ENCODE peak calls at places on chromosome 11, in five cellular contexts. One of them, this sample, is unnamed.

GRCh38 chr11:32382339-32383049 is 52.8 kb downstream of the WT1 start:
- DNase-seq in mesendoderm: no peak
- DNase-seq in small intestine: no peak
- DNase-seq in upper lobe of right lung: no peak
- DNase-seq in heart left ventricle: no peak
- DNase-seq in this sample: no peak

GRCh38 chr11:96061730-96062524 is 138.0 kb upstream of the MTMR2 start:
- DNase-seq in mesendoderm: no peak
- DNase-seq in small intestine: no peak
- DNase-seq in upper lobe of right lung: no peak
- DNase-seq in heart left ventricle: no peak
- DNase-seq in this sample: no peak

GRCh38 chr11:114586797-114587196 is 8.8 kb downstream of the NXPE4 start:
- DNase-seq in mesendoderm: peak
- DNase-seq in small intestine: no peak
- DNase-seq in upper lobe of right lung: no peak
- DNase-seq in heart left ventricle: no peak
- DNase-seq in this sample: no peak

GRCh38 chr11:93529707-93530467 is 13.3 kb downstream of the SMCO4 start:
- DNase-seq in mesendoderm: no peak
- DNase-seq in small intestine: no peak
- DNase-seq in upper lobe of right lung: peak
- DNase-seq in heart left ventricle: peak
- DNase-seq in this sample: no peak

GRCh38 chr11:7896026-7896785 is 34.9 kb downstream of the OR10A6 start:
- DNase-seq in mesendoderm: no peak
- DNase-seq in small intestine: no peak
- DNase-seq in upper lobe of right lung: no peak
- DNase-seq in heart left ventricle: no peak
- DNase-seq in this sample: no peak

GRCh38 chr11:89016214-89016613 is 49.6 kb downstream of the GRM5 start:
- DNase-seq in mesendoderm: no peak
- DNase-seq in small intestine: no peak
- DNase-seq in upper lobe of right lung: no peak
- DNase-seq in heart left ventricle: no peak
- DNase-seq in this sample: no peak

GRCh38 chr11:4459470-4459869 is 10.4 kb downstream of the OR52K2 start:
- DNase-seq in mesendoderm: peak
- DNase-seq in small intestine: peak
- DNase-seq in upper lobe of right lung: no peak
- DNase-seq in heart left ventricle: peak
- DNase-seq in this sample: no peak

GRCh38 chr11:65787649-65788622 is 1.1 kb downstream of the OVOL1 start:
- DNase-seq in mesendoderm: peak
- DNase-seq in small intestine: peak
- DNase-seq in upper lobe of right lung: no peak
- DNase-seq in heart left ventricle: no peak
- DNase-seq in this sample: no peak

GRCh38 chr11:83694191-83694905 is 408.2 kb upstream of the CCDC90B start:
- DNase-seq in mesendoderm: no peak
- DNase-seq in small intestine: peak
- DNase-seq in upper lobe of right lung: no peak
- DNase-seq in heart left ventricle: no peak
- DNase-seq in this sample: no peak

GRCh38 chr11:122817121-122817520 is 21.2 kb upstream of the CRTAM start:
- DNase-seq in mesendoderm: no peak
- DNase-seq in small intestine: peak
- DNase-seq in upper lobe of right lung: no peak
- DNase-seq in heart left ventricle: no peak
- DNase-seq in this sample: no peak

GRCh38 chr11:128894685-128895084 is 3.5 kb downstream of the KCNJ5 start:
- DNase-seq in mesendoderm: no peak
- DNase-seq in small intestine: peak
- DNase-seq in upper lobe of right lung: peak
- DNase-seq in heart left ventricle: peak
- DNase-seq in this sample: no peak

GRCh38 chr11:121246021-121246768 is 46.4 kb upstream of the SC5D start:
- DNase-seq in mesendoderm: no peak
- DNase-seq in small intestine: no peak
- DNase-seq in upper lobe of right lung: no peak
- DNase-seq in heart left ventricle: no peak
- DNase-seq in this sample: no peak

DNA sequence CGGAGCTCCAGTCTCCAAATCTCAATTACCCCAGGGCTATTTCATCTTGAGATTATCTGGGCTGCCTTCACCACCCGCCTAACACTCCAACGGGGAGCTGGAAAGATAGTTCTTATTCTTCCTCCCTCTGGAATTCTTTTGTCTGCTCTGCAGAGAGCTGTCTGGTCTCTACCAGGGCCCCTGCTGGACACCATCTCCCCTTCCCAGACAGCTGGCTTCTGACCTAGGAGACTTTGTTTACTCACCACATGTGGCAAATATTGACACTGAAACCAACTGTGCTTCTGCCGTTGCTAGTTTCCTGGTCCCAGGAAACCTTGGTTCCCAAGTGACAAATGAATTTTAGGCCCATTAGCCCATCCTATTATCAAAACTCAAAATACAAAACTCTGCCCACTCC is 93.8 kb downstream of the DSCAML1 start:
- DNase-seq in mesendoderm: peak
- DNase-seq in small intestine: no peak
- DNase-seq in upper lobe of right lung: no peak
- DNase-seq in heart left ventricle: no peak
- DNase-seq in this sample: no peak
- H3K27ac ChIP-seq in mesendoderm: no peak
- H3K27ac ChIP-seq in small intestine: no peak
- H3K27ac ChIP-seq in upper lobe of right lung: no peak
- H3K27ac ChIP-seq in heart left ventricle: no peak
- H3K27ac ChIP-seq in this sample: no peak

GRCh38 chr11:119335091-119335654 is 846 bp downstream of the RNF26 start:
- DNase-seq in mesendoderm: no peak
- DNase-seq in small intestine: no peak
- DNase-seq in upper lobe of right lung: peak
- DNase-seq in heart left ventricle: peak
- DNase-seq in this sample: no peak

GRCh38 chr11:119336744-119337469 is 2.6 kb downstream of the RNF26 start:
- DNase-seq in mesendoderm: no peak
- DNase-seq in small intestine: no peak
- DNase-seq in upper lobe of right lung: peak
- DNase-seq in heart left ventricle: no peak
- DNase-seq in this sample: peak

GRCh38 chr11:119334173-119334930 is at the start of gene RNF26:
- DNase-seq in mesendoderm: peak
- DNase-seq in small intestine: peak
- DNase-seq in upper lobe of right lung: peak
- DNase-seq in heart left ventricle: peak
- DNase-seq in this sample: peak

GRCh38 chr11:119337581-119338317 is 2.9 kb downstream of the C1QTNF5 start:
- DNase-seq in mesendoderm: peak
- DNase-seq in small intestine: no peak
- DNase-seq in upper lobe of right lung: peak
- DNase-seq in heart left ventricle: no peak
- DNase-seq in this sample: peak

GRCh38 chr11:119335655-119336543 is 1.6 kb downstream of the RNF26 start:
- DNase-seq in mesendoderm: no peak
- DNase-seq in small intestine: no peak
- DNase-seq in upper lobe of right lung: peak
- DNase-seq in heart left ventricle: peak
- DNase-seq in this sample: peak
- H3K4me3 ChIP-seq in mesendoderm: no peak
- H3K4me3 ChIP-seq in small intestine: no peak
- H3K4me3 ChIP-seq in upper lobe of right lung: no peak
- H3K4me3 ChIP-seq in heart left ventricle: peak
- H3K4me3 ChIP-seq in this sample: peak

GRCh38 chr11:117023178-117023577 is 75.0 kb downstream of the SIK3 start:
- DNase-seq in mesendoderm: no peak
- DNase-seq in small intestine: no peak
- DNase-seq in upper lobe of right lung: no peak
- DNase-seq in heart left ventricle: no peak
- DNase-seq in this sample: no peak
- H3K27ac ChIP-seq in mesendoderm: no peak
- H3K27ac ChIP-seq in small intestine: no peak
- H3K27ac ChIP-seq in upper lobe of right lung: no peak
- H3K27ac ChIP-seq in heart left ventricle: no peak
- H3K27ac ChIP-seq in this sample: no peak

DNA sequence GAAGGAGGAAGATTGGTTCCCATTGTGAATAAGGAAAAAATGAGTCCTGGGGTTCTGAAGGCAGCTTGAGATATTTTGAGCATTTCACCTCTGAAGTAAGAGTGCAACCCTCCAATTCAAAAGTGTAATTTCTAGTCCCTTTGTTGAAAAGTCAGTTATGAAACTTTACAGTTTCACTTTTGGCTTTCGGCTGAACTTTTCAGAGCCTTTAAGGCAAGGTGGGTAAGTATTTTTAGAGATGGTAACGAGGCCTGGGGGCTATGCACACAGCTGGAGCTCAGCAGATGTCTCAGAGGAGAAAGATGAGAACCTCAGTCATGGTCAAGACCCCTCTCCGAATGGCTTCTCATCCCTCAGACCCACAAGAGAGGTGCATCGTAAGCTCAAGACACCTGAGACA is 267.6 kb downstream of the KIRREL3 start:
- DNase-seq in mesendoderm: no peak
- DNase-seq in small intestine: no peak
- DNase-seq in upper lobe of right lung: no peak
- DNase-seq in heart left ventricle: no peak
- DNase-seq in this sample: no peak
- H3K4me3 ChIP-seq in mesendoderm: no peak
- H3K4me3 ChIP-seq in small intestine: no peak
- H3K4me3 ChIP-seq in upper lobe of right lung: no peak
- H3K4me3 ChIP-seq in heart left ventricle: no peak
- H3K4me3 ChIP-seq in this sample: no peak

This sample was measured in gastrocnemius medialis.